ENCODE peak calls at places on chromosomes 3 and 15, in nine cellular contexts. Y is stimulated activated CD8-positive, alpha-beta memory T cell treated with anti-CD3 and anti-CD28 coated beads, Interleukin-15, amount 100 ng/mL, for 24 hours; J is cerebellum; R is HCT116; E is neuronal stem cell; A is cardiac fibroblast; S is NB4; I is B cell; O is ureter. Z is an unnamed sample.
A peak's percentile ranks its signal among the peaks of the same experiment; 100 is the strongest.

GRCh38 chr3:171807806-171808205 is 2.5 kb downstream of the PLD1 start:
- DNase-seq in R (no peak), A (no peak), S (no peak), J (no peak), I (no peak), O (no peak), E (no peak), Y (no peak), Z (no peak)

GRCh38 chr3:126491221-126492013 is 15.7 kb upstream of the ZXDC start:
- DNase-seq in S (peak; percentile 52), R (no peak), Y (no peak), J (no peak), E (no peak), O (no peak), A (no peak), I (no peak), Z (no peak)

GRCh38 chr15:66948294-66948693 is 117.1 kb upstream of the SMAD3 start:
- DNase-seq in I (no peak), S (no peak), J (no peak), Y (no peak), E (no peak), O (no peak), A (no peak), R (no peak), Z (no peak)

GRCh38 chr3:33681667-33682066 is 36.4 kb downstream of the CLASP2 start:
- DNase-seq in E (no peak), J (no peak), O (no peak), R (no peak), I (no peak), Y (no peak), A (no peak), S (no peak), Z (no peak)

GRCh38 chr15:24039683-24040082 is 352.6 kb upstream of the NDN start:
- DNase-seq in E (no peak), R (no peak), Y (no peak), O (no peak), I (no peak), A (peak; percentile 0), J (no peak), S (peak; percentile 5), Z (no peak)

GRCh38 chr3:38275658-38276057 is 6.4 kb upstream of the SLC22A14 start:
- DNase-seq in Y (no peak), I (no peak), J (no peak), R (no peak), O (no peak), E (no peak), A (no peak), S (no peak), Z (no peak)

GRCh38 chr3:14461748-14462324 is 59.4 kb downstream of the SLC6A6 start:
- DNase-seq in J (no peak), A (peak; percentile 85), R (peak; percentile 32), O (no peak), Y (no peak), E (no peak), S (peak; percentile 58), I (peak; percentile 59), Z (peak; percentile 82)

GRCh38 chr15:38894260-38894948 is 329.8 kb upstream of the RASGRP1 start:
- DNase-seq in Y (no peak), J (no peak), E (no peak), I (no peak), O (no peak), A (peak; percentile 89), S (no peak), R (no peak), Z (peak; percentile 32)

GRCh38 chr15:92391640-92392039 is 2.0 kb upstream of the ST8SIA2 start:
- DNase-seq in A (peak; percentile 7), I (no peak), O (no peak), S (peak; percentile 36), R (peak; percentile 36), E (no peak), Y (no peak), J (no peak), Z (peak; percentile 23)

Z was measured in cardiac muscle cell.